ENCODE peak calls at places on chromosomes 5 and 9, in ten cellular contexts. V is NCI-H1436; W is iris pigment epithelial cell; F is GM12892; U is hippocampal formation; R is left ventricle myocardium superior; K is activated T-helper 1 cell treated with anti-CD3 and anti-CD28 coated beads, Interleukin-12 subunit alpha, Interleukin-12 subunit beta, Interleukin-2, Interleukin-4 antibody, amounts not matched to agents 30 ng/mL and 10 ng/mL and 1 ng/mL, durations not matched to agents 14 hours and 24 hours and 36 hours; L is CD8-positive, alpha-beta T cell; Z is epithelial cell of prostate; S is GM04504. H is an unnamed sample.

GRCh38 chr9:14180077-14180941 is 133.6 kb downstream of the NFIB start:
- DNase-seq in L (no peak), R (peak), U (peak), W (no peak), K (no peak), F (no peak), Z (no peak), V (no peak), S (no peak), H (no peak)

GRCh38 chr9:4836676-4837075 is 43.9 kb downstream of the RCL1 start:
- DNase-seq in V (no peak), S (no peak), F (no peak), U (no peak), K (no peak), W (peak), R (no peak), L (no peak), Z (no peak), H (no peak)

GRCh38 chr5:37665889-37666288 is 174.0 kb downstream of the GDNF start:
- DNase-seq in S (no peak), Z (no peak), L (no peak), K (no peak), R (peak), W (peak), V (no peak), U (peak), F (no peak), H (peak)

GRCh38 chr9:126499005-126499910 is 114.5 kb upstream of the LMX1B start:
- DNase-seq in U (peak), W (peak), L (peak), F (peak), R (peak), K (peak), Z (no peak), V (peak), S (peak), H (peak)

GRCh38 chr5:116524966-116525365 is 49.7 kb downstream of the SEMA6A start:
- DNase-seq in R (no peak), K (no peak), F (no peak), U (no peak), L (no peak), Z (no peak), V (no peak), W (no peak), S (no peak), H (no peak)

GRCh38 chr5:118981783-118982182 is 6.6 kb downstream of the DTWD2 start:
- DNase-seq in V (no peak), K (no peak), W (no peak), L (no peak), Z (peak), U (no peak), S (peak), F (no peak), R (no peak), H (no peak)

GRCh38 chr9:77864096-77864889 is 167.3 kb downstream of the GNAQ start:
- DNase-seq in R (no peak), K (no peak), F (no peak), S (no peak), W (peak), U (no peak), V (no peak), Z (no peak), L (no peak), H (no peak)

GRCh38 chr9:92429866-92430265 is 5.6 kb upstream of the OMD start:
- DNase-seq in U (no peak), Z (no peak), F (no peak), R (no peak), L (no peak), V (no peak), W (no peak), S (no peak), K (no peak), H (no peak)

GRCh38 chr5:146860213-146860891 is 18.2 kb downstream of the PPP2R2B start:
- DNase-seq in K (no peak), L (no peak), F (no peak), S (no peak), Z (no peak), U (no peak), W (peak), R (no peak), V (no peak), H (no peak)

GRCh38 chr9:114099523-114100270 is 605 bp upstream of the KIF12 start:
- DNase-seq in R (no peak), U (no peak), Z (no peak), K (no peak), L (no peak), V (no peak), W (no peak), S (no peak), F (no peak), H (no peak)

GRCh38 chr5:78291687-78292086 is 2.8 kb downstream of the AP3B1 start:
- DNase-seq in K (no peak), U (no peak), V (no peak), S (no peak), W (no peak), L (no peak), F (no peak), R (no peak), Z (no peak), H (no peak)

GRCh38 chr5:150599917-150600511 is 40.4 kb upstream of the SYNPO start:
- DNase-seq in L (no peak), F (no peak), U (no peak), K (no peak), Z (peak), W (peak), V (no peak), R (peak), S (peak), H (peak)

GRCh38 chr9:114434878-114435311 is 47.1 kb upstream of the AKNA start:
- DNase-seq in W (peak), V (peak), F (no peak), L (no peak), Z (no peak), R (no peak), K (no peak), U (peak), S (no peak), H (peak)

GRCh38 chr9:127723450-127723849 is 7.6 kb downstream of the TTC16 start:
- DNase-seq in R (no peak), S (peak), W (peak), Z (no peak), K (no peak), F (no peak), L (no peak), V (no peak), U (no peak), H (no peak)

GRCh38 chr5:43073597-43074546 is 33.8 kb upstream of the ANXA2R start:
- DNase-seq in F (no peak), S (no peak), V (peak), U (no peak), R (no peak), K (peak), W (peak), Z (no peak), L (peak), H (no peak)

GRCh38 chr5:10400834-10401233 is 40.8 kb upstream of the ROPN1L start:
- DNase-seq in R (no peak), K (no peak), U (no peak), F (no peak), W (peak), S (peak), V (no peak), L (no peak), Z (no peak), H (no peak)

GRCh38 chr9:9949368-9949767 is 663.4 kb downstream of the PTPRD start:
- DNase-seq in U (no peak), S (no peak), Z (no peak), R (no peak), W (no peak), F (no peak), K (no peak), L (no peak), V (no peak), H (no peak)

GRCh38 chr9:127519301-127520166 is 68.2 kb downstream of the LRSAM1 start:
- DNase-seq in F (no peak), U (peak), V (no peak), L (peak), R (no peak), K (peak), S (peak), W (peak), Z (no peak), H (no peak)

GRCh38 chr9:70411930-70412677 is 2.4 kb downstream of the KLF9 start:
- DNase-seq in K (peak), S (peak), V (no peak), Z (peak), L (peak), R (peak), F (peak), W (peak), U (peak), H (peak)